ENCODE peak calls at places on chromosomes 13 and 19, in five cellular contexts. One of them, this sample, is unnamed.
A peak's percentile ranks its signal among the peaks of the same experiment; 100 is the strongest.

GRCh38 chr19:30073152-30074000 is 131.3 kb downstream of the URI1 start:
- DNase-seq in SW 1271: no peak
- DNase-seq in neuronal stem cell: no peak
- DNase-seq in activated CD4-positive, alpha-beta T cell treated with anti-CD3 and anti-CD28 coated beads for 4 hours: no peak
- DNase-seq in thoracic aorta: no peak
- DNase-seq in this sample: no peak

GRCh38 chr19:40610396-40611064 is 9.4 kb downstream of the LTBP4 start:
- DNase-seq in SW 1271: no peak
- DNase-seq in neuronal stem cell: no peak
- DNase-seq in activated CD4-positive, alpha-beta T cell treated with anti-CD3 and anti-CD28 coated beads for 4 hours: peak; percentile 70
- DNase-seq in thoracic aorta: no peak
- DNase-seq in this sample: no peak

GRCh38 chr13:113726961-113727411 is 32.0 kb upstream of the TMEM255B start:
- DNase-seq in SW 1271: no peak
- DNase-seq in neuronal stem cell: no peak
- DNase-seq in activated CD4-positive, alpha-beta T cell treated with anti-CD3 and anti-CD28 coated beads for 4 hours: no peak
- DNase-seq in thoracic aorta: no peak
- DNase-seq in this sample: no peak

GRCh38 chr19:19371056-19371455 is 34.4 kb upstream of the GATAD2A start:
- DNase-seq in SW 1271: no peak
- DNase-seq in neuronal stem cell: no peak
- DNase-seq in activated CD4-positive, alpha-beta T cell treated with anti-CD3 and anti-CD28 coated beads for 4 hours: no peak
- DNase-seq in thoracic aorta: no peak
- DNase-seq in this sample: no peak

GRCh38 chr19:30011051-30011578 is 69.1 kb downstream of the URI1 start:
- DNase-seq in SW 1271: no peak
- DNase-seq in neuronal stem cell: no peak
- DNase-seq in activated CD4-positive, alpha-beta T cell treated with anti-CD3 and anti-CD28 coated beads for 4 hours: no peak
- DNase-seq in thoracic aorta: no peak
- DNase-seq in this sample: no peak

GRCh38 chr19:33005440-33005839 is 33.4 kb downstream of the FAAP24 start:
- DNase-seq in SW 1271: no peak
- DNase-seq in neuronal stem cell: no peak
- DNase-seq in activated CD4-positive, alpha-beta T cell treated with anti-CD3 and anti-CD28 coated beads for 4 hours: no peak
- DNase-seq in thoracic aorta: no peak
- DNase-seq in this sample: no peak

GRCh38 chr13:27960362-27961226 is 8.5 kb downstream of the CDX2 start:
- DNase-seq in SW 1271: no peak
- DNase-seq in neuronal stem cell: no peak
- DNase-seq in activated CD4-positive, alpha-beta T cell treated with anti-CD3 and anti-CD28 coated beads for 4 hours: no peak
- DNase-seq in thoracic aorta: no peak
- DNase-seq in this sample: no peak

GRCh38 chr13:60990032-60990733 is 425.5 kb downstream of the PCDH20 start:
- DNase-seq in SW 1271: no peak
- DNase-seq in neuronal stem cell: no peak
- DNase-seq in activated CD4-positive, alpha-beta T cell treated with anti-CD3 and anti-CD28 coated beads for 4 hours: no peak
- DNase-seq in thoracic aorta: no peak
- DNase-seq in this sample: no peak

GRCh38 chr19:54478677-54479266 is 5.7 kb upstream of the CDC42EP5 start:
- DNase-seq in SW 1271: no peak
- DNase-seq in neuronal stem cell: peak; percentile 83
- DNase-seq in activated CD4-positive, alpha-beta T cell treated with anti-CD3 and anti-CD28 coated beads for 4 hours: no peak
- DNase-seq in thoracic aorta: no peak
- DNase-seq in this sample: no peak

GRCh38 chr13:67549331-67549730 is 319.2 kb upstream of the PCDH9 start:
- DNase-seq in SW 1271: no peak
- DNase-seq in neuronal stem cell: no peak
- DNase-seq in activated CD4-positive, alpha-beta T cell treated with anti-CD3 and anti-CD28 coated beads for 4 hours: no peak
- DNase-seq in thoracic aorta: no peak
- DNase-seq in this sample: no peak

GRCh38 chr19:48745208-48745995 is 1.3 kb downstream of the IZUMO1 start:
- DNase-seq in SW 1271: peak; percentile 38
- DNase-seq in neuronal stem cell: no peak
- DNase-seq in activated CD4-positive, alpha-beta T cell treated with anti-CD3 and anti-CD28 coated beads for 4 hours: peak; percentile 44
- DNase-seq in thoracic aorta: no peak
- DNase-seq in this sample: no peak

GRCh38 chr13:79477968-79478367 is 3.0 kb upstream of the NDFIP2 start:
- DNase-seq in SW 1271: no peak
- DNase-seq in neuronal stem cell: no peak
- DNase-seq in activated CD4-positive, alpha-beta T cell treated with anti-CD3 and anti-CD28 coated beads for 4 hours: no peak
- DNase-seq in thoracic aorta: no peak
- DNase-seq in this sample: no peak

GRCh38 chr19:6126335-6126974 is 9.0 kb upstream of the ACSBG2 start:
- DNase-seq in SW 1271: peak; percentile 38
- DNase-seq in neuronal stem cell: no peak
- DNase-seq in activated CD4-positive, alpha-beta T cell treated with anti-CD3 and anti-CD28 coated beads for 4 hours: no peak
- DNase-seq in thoracic aorta: no peak
- DNase-seq in this sample: no peak

GRCh38 chr19:49559928-49560327 is 20.4 kb downstream of the NOSIP start:
- DNase-seq in SW 1271: no peak
- DNase-seq in neuronal stem cell: no peak
- DNase-seq in activated CD4-positive, alpha-beta T cell treated with anti-CD3 and anti-CD28 coated beads for 4 hours: no peak
- DNase-seq in thoracic aorta: no peak
- DNase-seq in this sample: no peak

GRCh38 chr13:57673197-57673596 is 41.7 kb downstream of the PCDH17 start:
- DNase-seq in SW 1271: no peak
- DNase-seq in neuronal stem cell: peak; percentile 31
- DNase-seq in activated CD4-positive, alpha-beta T cell treated with anti-CD3 and anti-CD28 coated beads for 4 hours: no peak
- DNase-seq in thoracic aorta: no peak
- DNase-seq in this sample: no peak

GRCh38 chr19:45443462-45444317 is 20.0 kb upstream of the ERCC1 start:
- DNase-seq in SW 1271: peak; percentile 79
- DNase-seq in neuronal stem cell: peak; percentile 94
- DNase-seq in activated CD4-positive, alpha-beta T cell treated with anti-CD3 and anti-CD28 coated beads for 4 hours: peak; percentile 51
- DNase-seq in thoracic aorta: peak; percentile 95
- DNase-seq in this sample: peak; percentile 56

GRCh38 chr13:65756071-65756671 is 1474.0 kb downstream of the PCDH9 start:
- DNase-seq in SW 1271: no peak
- DNase-seq in neuronal stem cell: no peak
- DNase-seq in activated CD4-positive, alpha-beta T cell treated with anti-CD3 and anti-CD28 coated beads for 4 hours: no peak
- DNase-seq in thoracic aorta: no peak
- DNase-seq in this sample: no peak

GRCh38 chr13:98798849-98799645 is 46.6 kb upstream of the SLC15A1 start:
- DNase-seq in SW 1271: no peak
- DNase-seq in neuronal stem cell: no peak
- DNase-seq in activated CD4-positive, alpha-beta T cell treated with anti-CD3 and anti-CD28 coated beads for 4 hours: no peak
- DNase-seq in thoracic aorta: no peak
- DNase-seq in this sample: no peak

GRCh38 chr13:93080587-93080986 is 146.0 kb upstream of the GPC6 start:
- DNase-seq in SW 1271: no peak
- DNase-seq in neuronal stem cell: no peak
- DNase-seq in activated CD4-positive, alpha-beta T cell treated with anti-CD3 and anti-CD28 coated beads for 4 hours: no peak
- DNase-seq in thoracic aorta: no peak
- DNase-seq in this sample: no peak

GRCh38 chr19:56091066-56091490 is 30.0 kb downstream of the ZNF787 start:
- DNase-seq in SW 1271: no peak
- DNase-seq in neuronal stem cell: no peak
- DNase-seq in activated CD4-positive, alpha-beta T cell treated with anti-CD3 and anti-CD28 coated beads for 4 hours: no peak
- DNase-seq in thoracic aorta: no peak
- DNase-seq in this sample: no peak

GRCh38 chr13:110636701-110637201 is 21.4 kb downstream of the NAXD start:
- DNase-seq in SW 1271: no peak
- DNase-seq in neuronal stem cell: no peak
- DNase-seq in activated CD4-positive, alpha-beta T cell treated with anti-CD3 and anti-CD28 coated beads for 4 hours: no peak
- DNase-seq in thoracic aorta: no peak
- DNase-seq in this sample: no peak

GRCh38 chr19:50658438-50659317 is 9.4 kb downstream of the C19orf81 start:
- DNase-seq in SW 1271: peak; percentile 44
- DNase-seq in neuronal stem cell: peak; percentile 93
- DNase-seq in activated CD4-positive, alpha-beta T cell treated with anti-CD3 and anti-CD28 coated beads for 4 hours: peak; percentile 25
- DNase-seq in thoracic aorta: no peak
- DNase-seq in this sample: no peak

GRCh38 chr13:109919715-109920375 is 133.5 kb upstream of the IRS2 start:
- DNase-seq in SW 1271: no peak
- DNase-seq in neuronal stem cell: no peak
- DNase-seq in activated CD4-positive, alpha-beta T cell treated with anti-CD3 and anti-CD28 coated beads for 4 hours: no peak
- DNase-seq in thoracic aorta: no peak
- DNase-seq in this sample: no peak

GRCh38 chr19:29771708-29772415 is 39.9 kb upstream of the CCNE1 start:
- DNase-seq in SW 1271: no peak
- DNase-seq in neuronal stem cell: peak; percentile 38
- DNase-seq in activated CD4-positive, alpha-beta T cell treated with anti-CD3 and anti-CD28 coated beads for 4 hours: peak; percentile 12
- DNase-seq in thoracic aorta: no peak
- DNase-seq in this sample: no peak

GRCh38 chr13:111883571-111884343 is 183.2 kb upstream of the SOX1 start:
- DNase-seq in SW 1271: no peak
- DNase-seq in neuronal stem cell: no peak
- DNase-seq in activated CD4-positive, alpha-beta T cell treated with anti-CD3 and anti-CD28 coated beads for 4 hours: no peak
- DNase-seq in thoracic aorta: no peak
- DNase-seq in this sample: no peak

GRCh38 chr19:55585658-55586339 is 5.2 kb upstream of the ZNF579 start:
- DNase-seq in SW 1271: no peak
- DNase-seq in neuronal stem cell: peak; percentile 84
- DNase-seq in activated CD4-positive, alpha-beta T cell treated with anti-CD3 and anti-CD28 coated beads for 4 hours: peak; percentile 32
- DNase-seq in thoracic aorta: no peak
- DNase-seq in this sample: no peak

GRCh38 chr19:11382898-11383705 is 1.0 kb downstream of the EPOR start:
- DNase-seq in SW 1271: peak; percentile 49
- DNase-seq in neuronal stem cell: no peak
- DNase-seq in activated CD4-positive, alpha-beta T cell treated with anti-CD3 and anti-CD28 coated beads for 4 hours: peak; percentile 26
- DNase-seq in thoracic aorta: no peak
- DNase-seq in this sample: peak; percentile 77

GRCh38 chr13:70253834-70254233 is 145.6 kb upstream of the KLHL1 start:
- DNase-seq in SW 1271: no peak
- DNase-seq in neuronal stem cell: no peak
- DNase-seq in activated CD4-positive, alpha-beta T cell treated with anti-CD3 and anti-CD28 coated beads for 4 hours: no peak
- DNase-seq in thoracic aorta: no peak
- DNase-seq in this sample: no peak